ENCODE peak calls at places on chromosomes 13 and 19, in seven cellular contexts. One of them, this sample, is unnamed.

GRCh38 chr19:18450021-18450933 is 12.3 kb upstream of the ISYNA1 start:
- DNase-seq in astrocyte: no peak
- DNase-seq in adrenal gland: no peak
- DNase-seq in fibroblast of lung: no peak
- DNase-seq in foreskin fibroblast: no peak
- DNase-seq in ovary: no peak
- DNase-seq in mucosa of descending colon: peak; percentile 52
- DNase-seq in this sample: no peak

GRCh38 chr13:86907116-86907515 is 764.1 kb upstream of the SLITRK5 start:
- DNase-seq in astrocyte: peak; percentile 47
- DNase-seq in adrenal gland: no peak
- DNase-seq in fibroblast of lung: peak; percentile 70
- DNase-seq in foreskin fibroblast: no peak
- DNase-seq in ovary: no peak
- DNase-seq in mucosa of descending colon: no peak
- DNase-seq in this sample: no peak

GRCh38 chr13:74115138-74115537 is 19.1 kb downstream of the KLF12 start:
- DNase-seq in astrocyte: peak; percentile 90
- DNase-seq in adrenal gland: no peak
- DNase-seq in fibroblast of lung: peak; percentile 59
- DNase-seq in foreskin fibroblast: peak; percentile 46
- DNase-seq in ovary: no peak
- DNase-seq in mucosa of descending colon: no peak
- DNase-seq in this sample: peak; percentile 73

GRCh38 chr19:49427855-49428546 is 2.8 kb downstream of the GFY start:
- DNase-seq in astrocyte: no peak
- DNase-seq in adrenal gland: no peak
- DNase-seq in fibroblast of lung: no peak
- DNase-seq in foreskin fibroblast: no peak
- DNase-seq in ovary: no peak
- DNase-seq in mucosa of descending colon: peak; percentile 43
- DNase-seq in this sample: no peak

GRCh38 chr13:43905435-43906031 is 25.8 kb downstream of the LACC1 start:
- DNase-seq in astrocyte: peak; percentile 39
- DNase-seq in adrenal gland: no peak
- DNase-seq in fibroblast of lung: peak; percentile 85
- DNase-seq in foreskin fibroblast: peak; percentile 41
- DNase-seq in ovary: no peak
- DNase-seq in mucosa of descending colon: no peak
- DNase-seq in this sample: peak; percentile 60

GRCh38 chr13:56736966-56737365 is 403.8 kb upstream of the PRR20A start:
- DNase-seq in astrocyte: no peak
- DNase-seq in adrenal gland: no peak
- DNase-seq in fibroblast of lung: no peak
- DNase-seq in foreskin fibroblast: no peak
- DNase-seq in ovary: no peak
- DNase-seq in mucosa of descending colon: no peak
- DNase-seq in this sample: no peak

GRCh38 chr13:106493569-106493968 is 41.9 kb downstream of the EFNB2 start:
- DNase-seq in astrocyte: no peak
- DNase-seq in adrenal gland: no peak
- DNase-seq in fibroblast of lung: no peak
- DNase-seq in foreskin fibroblast: no peak
- DNase-seq in ovary: no peak
- DNase-seq in mucosa of descending colon: no peak
- DNase-seq in this sample: no peak

GRCh38 chr19:47284324-47284899 is 9.7 kb downstream of the INAFM1 start:
- DNase-seq in astrocyte: peak; percentile 11
- DNase-seq in adrenal gland: no peak
- DNase-seq in fibroblast of lung: peak; percentile 70
- DNase-seq in foreskin fibroblast: peak; percentile 43
- DNase-seq in ovary: no peak
- DNase-seq in mucosa of descending colon: no peak
- DNase-seq in this sample: peak; percentile 60

GRCh38 chr13:80338781-80339577 is 1.9 kb downstream of the SPRY2 start:
- DNase-seq in astrocyte: peak; percentile 88
- DNase-seq in adrenal gland: peak; percentile 85
- DNase-seq in fibroblast of lung: peak; percentile 81
- DNase-seq in foreskin fibroblast: peak; percentile 72
- DNase-seq in ovary: peak; percentile 54
- DNase-seq in mucosa of descending colon: peak; percentile 79
- DNase-seq in this sample: peak; percentile 77
- TF ChIP-seq CTCF in astrocyte: no peak
- TF ChIP-seq CTCF in adrenal gland: peak; percentile 10
- TF ChIP-seq CTCF in fibroblast of lung: peak; percentile 41
- TF ChIP-seq CTCF in foreskin fibroblast: peak; percentile 10
- TF ChIP-seq CTCF in ovary: no peak
- TF ChIP-seq CTCF in mucosa of descending colon: no peak
- TF ChIP-seq CTCF in this sample: peak; percentile 55

GRCh38 chr13:48121733-48122132 is 26.8 kb upstream of the MED4 start:
- DNase-seq in astrocyte: no peak
- DNase-seq in adrenal gland: no peak
- DNase-seq in fibroblast of lung: no peak
- DNase-seq in foreskin fibroblast: no peak
- DNase-seq in ovary: no peak
- DNase-seq in mucosa of descending colon: no peak
- DNase-seq in this sample: no peak

GRCh38 chr13:48116808-48117207 is 21.9 kb upstream of the MED4 start:
- DNase-seq in astrocyte: no peak
- DNase-seq in adrenal gland: no peak
- DNase-seq in fibroblast of lung: no peak
- DNase-seq in foreskin fibroblast: no peak
- DNase-seq in ovary: no peak
- DNase-seq in mucosa of descending colon: no peak
- DNase-seq in this sample: no peak

GRCh38 chr13:48120246-48120645 is 25.3 kb upstream of the MED4 start:
- DNase-seq in astrocyte: no peak
- DNase-seq in adrenal gland: no peak
- DNase-seq in fibroblast of lung: no peak
- DNase-seq in foreskin fibroblast: no peak
- DNase-seq in ovary: no peak
- DNase-seq in mucosa of descending colon: no peak
- DNase-seq in this sample: no peak

GRCh38 chr13:48112896-48113525 is 18.1 kb upstream of the MED4 start:
- DNase-seq in astrocyte: no peak
- DNase-seq in adrenal gland: no peak
- DNase-seq in fibroblast of lung: no peak
- DNase-seq in foreskin fibroblast: no peak
- DNase-seq in ovary: no peak
- DNase-seq in mucosa of descending colon: no peak
- DNase-seq in this sample: no peak

DNA sequence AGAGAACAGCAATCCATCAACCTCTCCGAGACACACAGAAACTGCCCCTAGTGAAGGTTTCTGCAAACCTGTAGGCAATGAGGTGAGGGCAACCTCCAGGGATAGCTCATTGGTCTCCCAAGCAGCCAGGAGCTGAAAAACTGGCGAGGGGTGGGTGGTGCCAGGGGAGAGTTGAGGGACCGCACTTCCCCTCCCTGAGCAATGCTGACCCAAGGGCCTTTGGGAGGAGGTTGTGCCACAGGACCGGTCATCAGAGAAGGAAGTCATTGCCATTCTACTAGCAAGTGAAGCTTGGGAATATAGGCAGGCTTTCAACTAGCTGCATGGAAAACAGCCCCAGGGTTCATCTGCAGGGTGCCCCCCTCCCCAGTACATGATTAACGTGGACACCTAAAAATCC is 23.1 kb upstream of the MED4 start:
- DNase-seq in astrocyte: no peak
- DNase-seq in adrenal gland: no peak
- DNase-seq in fibroblast of lung: no peak
- DNase-seq in foreskin fibroblast: no peak
- DNase-seq in ovary: no peak
- DNase-seq in mucosa of descending colon: no peak
- DNase-seq in this sample: no peak
- TF ChIP-seq CTCF in astrocyte: no peak
- TF ChIP-seq CTCF in adrenal gland: no peak
- TF ChIP-seq CTCF in fibroblast of lung: no peak
- TF ChIP-seq CTCF in foreskin fibroblast: no peak
- TF ChIP-seq CTCF in ovary: no peak
- TF ChIP-seq CTCF in mucosa of descending colon: no peak
- TF ChIP-seq CTCF in this sample: no peak

DNA sequence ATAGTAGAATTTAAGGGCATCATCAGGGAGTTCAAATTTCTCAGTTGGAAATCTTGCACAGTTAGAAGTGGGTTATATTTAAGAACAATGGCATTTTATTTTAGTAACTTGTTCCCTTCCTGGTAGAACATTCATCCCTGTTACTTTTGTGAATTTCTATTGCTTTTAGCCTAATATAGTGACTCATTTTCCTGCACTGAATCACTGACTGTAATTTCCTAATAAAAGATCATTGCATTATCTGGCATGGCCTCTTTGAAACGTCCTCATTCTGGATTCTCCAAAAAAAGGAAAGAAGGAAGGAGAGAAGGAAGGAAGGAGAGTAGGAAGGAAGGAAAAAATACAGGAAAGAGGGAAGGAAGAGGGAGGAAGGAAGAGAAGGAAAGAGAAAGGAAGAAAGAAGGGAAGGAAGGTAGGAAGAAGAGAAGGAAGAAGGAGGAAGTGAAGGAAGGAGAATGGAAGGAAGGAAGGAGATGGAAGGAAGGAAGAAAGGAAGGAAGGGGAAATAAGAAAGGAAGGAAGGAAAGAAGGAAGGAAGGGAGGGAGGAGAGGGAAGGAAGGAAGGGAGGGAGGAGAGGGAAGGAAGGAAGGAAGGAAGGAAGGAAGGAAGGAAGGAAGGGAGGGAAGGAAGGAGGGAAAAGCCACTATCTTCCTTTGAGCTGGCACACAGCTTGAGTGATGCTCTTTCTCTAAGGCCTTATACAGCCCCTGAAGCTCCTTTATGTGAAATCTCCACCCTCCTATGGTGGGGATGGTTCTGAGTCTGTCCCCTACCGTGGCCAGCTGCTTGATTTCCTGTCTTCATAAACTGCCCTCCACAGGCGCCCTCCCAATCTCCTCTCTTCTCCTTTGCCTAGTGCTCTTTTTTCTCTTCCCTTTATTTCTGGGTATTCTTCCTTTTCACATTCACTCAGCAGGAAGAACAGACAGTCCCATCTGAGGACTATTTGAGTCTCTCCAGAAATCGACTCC is 29.8 kb upstream of the TM9SF2 start:
- DNase-seq in astrocyte: no peak
- DNase-seq in adrenal gland: no peak
- DNase-seq in fibroblast of lung: peak; percentile 27
- DNase-seq in foreskin fibroblast: peak; percentile 23
- DNase-seq in ovary: no peak
- DNase-seq in mucosa of descending colon: no peak
- DNase-seq in this sample: peak; percentile 25
- TF ChIP-seq CTCF in astrocyte: no peak
- TF ChIP-seq CTCF in adrenal gland: no peak
- TF ChIP-seq CTCF in fibroblast of lung: no peak
- TF ChIP-seq CTCF in foreskin fibroblast: no peak
- TF ChIP-seq CTCF in ovary: no peak
- TF ChIP-seq CTCF in mucosa of descending colon: no peak
- TF ChIP-seq CTCF in this sample: no peak

DNA sequence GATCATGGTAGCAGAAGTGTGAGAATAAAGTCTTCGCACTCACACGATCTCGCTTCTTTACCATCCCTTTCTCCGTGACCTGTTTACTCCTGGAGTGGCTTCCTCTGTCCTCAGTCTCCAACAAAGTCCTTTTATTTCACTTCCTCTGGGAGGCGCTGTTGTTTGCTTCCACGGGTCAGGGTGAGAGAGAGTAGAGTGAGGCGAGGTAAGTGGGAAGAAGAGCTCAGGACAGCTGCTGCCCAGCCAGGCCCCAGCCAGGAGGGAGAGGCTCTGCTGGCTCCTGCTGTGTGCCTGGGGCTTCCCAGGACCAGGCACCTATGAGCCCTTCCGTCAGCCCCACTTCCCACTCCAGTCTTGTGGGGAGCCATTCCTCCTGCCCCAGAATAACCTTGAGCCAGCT is 242.1 kb downstream of the FGF9 start:
- DNase-seq in astrocyte: no peak
- DNase-seq in adrenal gland: no peak
- DNase-seq in fibroblast of lung: no peak
- DNase-seq in foreskin fibroblast: no peak
- DNase-seq in ovary: no peak
- DNase-seq in mucosa of descending colon: no peak
- DNase-seq in this sample: no peak
- TF ChIP-seq CTCF in astrocyte: no peak
- TF ChIP-seq CTCF in adrenal gland: peak; percentile 19
- TF ChIP-seq CTCF in fibroblast of lung: no peak
- TF ChIP-seq CTCF in foreskin fibroblast: no peak
- TF ChIP-seq CTCF in ovary: no peak
- TF ChIP-seq CTCF in mucosa of descending colon: no peak
- TF ChIP-seq CTCF in this sample: no peak

GRCh38 chr13:52994051-52994450 is 34.6 kb upstream of the OLFM4 start:
- DNase-seq in astrocyte: no peak
- DNase-seq in adrenal gland: no peak
- DNase-seq in fibroblast of lung: no peak
- DNase-seq in foreskin fibroblast: no peak
- DNase-seq in ovary: no peak
- DNase-seq in mucosa of descending colon: no peak
- DNase-seq in this sample: no peak

GRCh38 chr13:52995946-52996345 is 32.7 kb upstream of the OLFM4 start:
- DNase-seq in astrocyte: no peak
- DNase-seq in adrenal gland: no peak
- DNase-seq in fibroblast of lung: no peak
- DNase-seq in foreskin fibroblast: no peak
- DNase-seq in ovary: no peak
- DNase-seq in mucosa of descending colon: no peak
- DNase-seq in this sample: no peak

GRCh38 chr13:52994865-52995264 is 33.7 kb upstream of the OLFM4 start:
- DNase-seq in astrocyte: no peak
- DNase-seq in adrenal gland: no peak
- DNase-seq in fibroblast of lung: no peak
- DNase-seq in foreskin fibroblast: no peak
- DNase-seq in ovary: no peak
- DNase-seq in mucosa of descending colon: no peak
- DNase-seq in this sample: no peak

GRCh38 chr13:52991344-52992020 is 37.1 kb upstream of the OLFM4 start:
- DNase-seq in astrocyte: no peak
- DNase-seq in adrenal gland: no peak
- DNase-seq in fibroblast of lung: no peak
- DNase-seq in foreskin fibroblast: no peak
- DNase-seq in ovary: no peak
- DNase-seq in mucosa of descending colon: no peak
- DNase-seq in this sample: no peak
- TF ChIP-seq CTCF in astrocyte: no peak
- TF ChIP-seq CTCF in adrenal gland: no peak
- TF ChIP-seq CTCF in fibroblast of lung: no peak
- TF ChIP-seq CTCF in foreskin fibroblast: no peak
- TF ChIP-seq CTCF in ovary: no peak
- TF ChIP-seq CTCF in mucosa of descending colon: no peak
- TF ChIP-seq CTCF in this sample: no peak

This sample was measured in HFFc6.